ENCODE peak calls at places on chromosomes 11 and 22, in five cellular contexts. W is PC-3, J is OCI-LY7, U is HCT116, P is GM23248. D is an unnamed sample.
A peak's percentile ranks its signal among the peaks of the same experiment; 100 is the strongest.

GRCh38 chr22:50423956-50424355 is 50.9 kb downstream of the SBF1 start:
- DNase-seq in W (no peak), J (no peak), U (no peak), P (no peak), D (no peak)

GRCh38 chr11:20194470-20194869 is 34.2 kb upstream of the DBX1 start:
- DNase-seq in W (no peak), J (no peak), U (no peak), P (no peak), D (no peak)

GRCh38 chr22:24188705-24189248 is 7.5 kb downstream of the SUSD2 start:
- DNase-seq in W (no peak), J (no peak), U (no peak), P (no peak), D (peak; percentile 24)

GRCh38 chr11:134845474-134846435 is 433.7 kb upstream of the B3GAT1 start:
- DNase-seq in W (no peak), J (no peak), U (no peak), P (no peak), D (no peak)

GRCh38 chr11:105790841-105791240 is 181.0 kb downstream of the GRIA4 start:
- DNase-seq in W (no peak), J (no peak), U (no peak), P (no peak), D (no peak)

GRCh38 chr11:113587318-113587739 is 112.1 kb upstream of the DRD2 start:
- DNase-seq in W (peak; percentile 89), J (no peak), U (no peak), P (peak; percentile 91), D (no peak)

GRCh38 chr11:28674432-28675076 is 566.4 kb downstream of the METTL15 start:
- DNase-seq in W (peak; percentile 45), J (peak; percentile 13), U (peak; percentile 48), P (peak; percentile 83), D (peak; percentile 28)

GRCh38 chr11:116694017-116694725 is 78.6 kb downstream of the BUD13 start:
- DNase-seq in W (no peak), J (no peak), U (no peak), P (no peak), D (peak; percentile 7)

GRCh38 chr22:47029244-47030001 is 267.0 kb downstream of the TBC1D22A start:
- DNase-seq in W (no peak), J (no peak), U (no peak), P (no peak), D (no peak)

GRCh38 chr11:126416542-126417090 is 61.1 kb downstream of the ST3GAL4 start:
- DNase-seq in W (no peak), J (peak; percentile 62), U (no peak), P (peak; percentile 95), D (peak; percentile 88)

GRCh38 chr11:102047305-102047924 is at the start of gene CFAP300:
- DNase-seq in W (peak; percentile 77), J (peak; percentile 11), U (no peak), P (peak; percentile 88), D (peak; percentile 55)

GRCh38 chr11:81222491-81222890 is 1511.2 kb downstream of the FAM181B start:
- DNase-seq in W (no peak), J (no peak), U (no peak), P (no peak), D (no peak)

GRCh38 chr22:48337957-48338792 is 1489.5 kb downstream of the BRD1 start:
- DNase-seq in W (no peak), J (no peak), U (no peak), P (no peak), D (no peak)

GRCh38 chr22:23639661-23640060 is 7.5 kb upstream of the DRICH1 start:
- DNase-seq in W (no peak), J (no peak), U (no peak), P (no peak), D (no peak)

GRCh38 chr11:60914620-60915249 is 777 bp downstream of the TMEM109 start:
- DNase-seq in W (peak; percentile 48), J (peak; percentile 54), U (no peak), P (peak; percentile 68), D (peak; percentile 77)

GRCh38 chr11:7904910-7905309 is 26.2 kb downstream of the OR10A6 start:
- DNase-seq in W (peak; percentile 66), J (no peak), U (no peak), P (peak; percentile 75), D (no peak)

GRCh38 chr11:23192256-23192655 is 332.0 kb upstream of the CCDC179 start:
- DNase-seq in W (no peak), J (no peak), U (no peak), P (peak; percentile 45), D (no peak)

GRCh38 chr11:117217141-117217609 is 14.7 kb downstream of the PCSK7 start:
- DNase-seq in W (no peak), J (no peak), U (no peak), P (no peak), D (no peak)

GRCh38 chr11:34342008-34342533 is 15.7 kb downstream of the ABTB2 start:
- DNase-seq in W (no peak), J (no peak), U (no peak), P (peak; percentile 36), D (no peak)

GRCh38 chr11:62555464-62556092 is 9.0 kb upstream of the AHNAK start:
- DNase-seq in W (peak; percentile 50), J (peak; percentile 52), U (no peak), P (peak; percentile 49), D (peak; percentile 43)

GRCh38 chr11:2750601-2751522 is 51.1 kb upstream of the KCNQ1OT1 start:
- DNase-seq in W (no peak), J (no peak), U (no peak), P (no peak), D (peak; percentile 72)

GRCh38 chr22:39243443-39244072 is 1.2 kb downstream of the PDGFB start:
- DNase-seq in W (peak; percentile 29), J (no peak), U (no peak), P (no peak), D (no peak)

GRCh38 chr11:33507967-33508366 is 192.7 kb downstream of the C11orf91 start:
- DNase-seq in W (peak; percentile 31), J (no peak), U (peak; percentile 6), P (peak; percentile 59), D (no peak)

GRCh38 chr11:127926721-127927120 is 660.6 kb downstream of the ETS1 start:
- DNase-seq in W (no peak), J (no peak), U (no peak), P (no peak), D (no peak)

GRCh38 chr11:11555228-11555627 is 66.6 kb downstream of the GALNT18 start:
- DNase-seq in W (no peak), J (no peak), U (no peak), P (no peak), D (peak; percentile 63)

GRCh38 chr22:27241430-27242110 is 560.0 kb downstream of the MN1 start:
- DNase-seq in W (no peak), J (no peak), U (no peak), P (peak; percentile 32), D (peak; percentile 74)

GRCh38 chr22:27244328-27244727 is 557.2 kb downstream of the MN1 start:
- DNase-seq in W (no peak), J (no peak), U (no peak), P (no peak), D (no peak)

GRCh38 chr22:27242111-27242436 is 559.5 kb downstream of the MN1 start:
- DNase-seq in W (no peak), J (no peak), U (no peak), P (no peak), D (no peak)

GRCh38 chr22:27242474-27242873 is 559.1 kb downstream of the MN1 start:
- DNase-seq in W (no peak), J (no peak), U (no peak), P (no peak), D (no peak)

DNA sequence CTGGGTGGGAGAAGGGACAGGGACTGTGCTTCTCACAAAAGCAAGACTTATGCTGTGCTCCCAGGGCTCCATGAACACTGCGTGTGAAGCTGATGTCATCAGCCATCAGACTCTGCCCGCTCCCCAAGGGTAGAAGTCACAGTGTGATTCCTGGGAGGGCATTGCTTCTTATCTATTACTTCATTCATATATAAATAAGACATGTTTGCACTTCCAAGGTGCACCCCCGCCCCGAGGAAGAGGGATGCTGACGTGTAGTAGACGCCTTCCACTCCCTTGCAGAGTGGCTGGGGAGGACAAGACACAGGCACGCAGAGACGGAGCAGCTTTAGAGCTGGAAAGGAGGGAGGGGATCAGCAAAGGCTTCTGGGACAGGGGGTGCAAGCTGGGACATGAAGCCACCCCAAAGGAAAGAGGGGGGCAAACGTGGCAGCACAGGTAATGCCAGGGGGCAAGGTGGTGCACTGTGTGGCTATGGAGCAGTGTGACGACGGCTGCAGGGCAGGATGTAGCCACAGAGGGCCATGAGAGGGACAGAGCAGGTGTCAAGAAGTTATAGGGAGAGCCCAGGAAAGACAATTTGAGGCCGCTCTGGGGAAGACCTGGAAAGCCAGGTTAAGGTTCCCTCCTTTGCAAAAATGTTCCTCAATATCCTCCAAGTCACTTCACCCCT is 558.5 kb downstream of the MN1 start:
- DNase-seq in W (no peak), J (no peak), U (no peak), P (no peak), D (no peak)
- TF ChIP-seq EZH2phosphoT487 in W (no peak), J (no peak), U (no peak), P (no peak), D (no peak)

GRCh38 chr11:77592727-77593126 is 3.0 kb downstream of the AQP11 start:
- DNase-seq in W (no peak), J (no peak), U (no peak), P (no peak), D (no peak)
- TF ChIP-seq EZH2phosphoT487 in W (no peak), J (no peak), U (no peak), P (no peak), D (no peak)

DNA sequence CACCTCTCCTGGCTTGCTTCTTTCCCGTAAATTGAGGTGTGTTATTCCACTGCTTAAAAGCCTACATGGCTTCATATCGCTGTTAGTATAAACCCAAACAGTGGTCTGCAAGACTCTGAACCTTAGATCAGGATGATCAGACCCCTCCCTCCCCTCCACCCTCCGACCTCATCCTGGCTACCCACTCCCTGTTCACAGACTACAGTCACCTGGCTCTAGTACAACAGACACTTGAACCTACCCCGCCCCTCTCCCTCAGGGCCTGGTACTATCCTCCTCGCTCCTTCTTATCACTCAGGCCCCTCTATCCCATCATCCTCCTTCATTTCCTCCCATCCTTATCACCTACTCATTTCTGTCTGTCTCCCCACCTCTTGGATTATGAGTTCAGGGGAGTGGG is 20.1 kb downstream of the PTPRJ start:
- DNase-seq in W (no peak), J (no peak), U (no peak), P (no peak), D (no peak)
- TF ChIP-seq EZH2phosphoT487 in W (no peak), J (no peak), U (no peak), P (no peak), D (no peak)

GRCh38 chr22:41350087-41350486 is 31.7 kb upstream of the TEF start:
- DNase-seq in W (no peak), J (no peak), U (no peak), P (peak; percentile 12), D (no peak)
- TF ChIP-seq EZH2phosphoT487 in W (no peak), J (no peak), U (no peak), P (no peak), D (no peak)

DNA sequence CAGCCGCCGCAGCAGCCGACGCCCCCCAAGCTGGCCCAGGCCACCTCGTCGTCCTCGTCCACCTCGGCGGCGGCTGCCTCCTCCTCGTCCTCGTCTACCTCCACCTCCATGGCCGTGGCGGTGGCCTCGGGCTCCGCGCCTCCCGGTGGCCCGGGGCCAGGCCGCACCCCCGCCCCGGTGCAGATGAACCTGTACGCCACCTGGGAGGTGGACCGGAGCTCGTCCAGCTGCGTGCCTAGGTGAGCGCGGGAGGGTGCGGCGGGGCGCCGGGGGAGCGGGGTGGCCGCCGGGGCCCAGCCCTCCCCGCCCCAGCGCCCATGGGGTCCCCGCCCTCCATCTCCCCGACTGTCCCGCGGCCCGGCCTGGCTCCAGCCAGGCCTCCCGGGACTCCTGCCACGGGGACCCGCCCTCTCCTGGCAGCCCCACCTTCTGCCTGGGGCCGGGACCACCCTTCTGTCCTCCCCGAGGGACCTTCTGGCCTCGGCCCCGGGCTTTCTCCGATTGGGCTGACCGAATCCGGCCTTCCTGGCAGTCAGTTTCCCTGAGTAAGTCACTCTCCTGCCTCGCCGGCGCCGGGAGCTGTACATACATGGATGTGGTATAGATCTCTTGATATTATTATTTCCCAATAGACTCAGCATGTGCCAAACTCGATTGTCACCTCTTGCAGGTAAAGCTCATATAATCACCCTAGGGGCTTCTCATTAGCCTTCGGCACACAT is 693 bp downstream of the PACS1 start:
- DNase-seq in W (peak; percentile 47), J (no peak), U (no peak), P (peak; percentile 84), D (peak; percentile 74)
- TF ChIP-seq EZH2phosphoT487 in W (no peak), J (no peak), U (no peak), P (no peak), D (no peak)